ENCODE peak calls at places on chromosomes 4 and X, in eight cellular contexts. R, X, L, Q, U, S, A and P are unnamed samples.

GRCh38 chrX:43560247-43560946 is 95.7 kb upstream of the MAOA start:
- DNase-seq in A (peak), S (no peak), R (no peak), X (no peak), Q (no peak), L (no peak), U (no peak), P (no peak)

GRCh38 chr4:94546949-94547348 is 95.2 kb downstream of the PDLIM5 start:
- DNase-seq in R (no peak), Q (no peak), L (no peak), A (no peak), U (no peak), X (no peak), S (no peak), P (no peak)

GRCh38 chr4:26067035-26067434 is 153.0 kb downstream of the SMIM20 start:
- DNase-seq in Q (no peak), S (no peak), R (no peak), U (peak), L (no peak), A (peak), X (no peak), P (no peak)

GRCh38 chrX:110944793-110945466 is 149.3 kb upstream of the CHRDL1 start:
- DNase-seq in S (no peak), L (no peak), X (no peak), Q (peak), R (no peak), A (peak), U (peak), P (no peak)

GRCh38 chr4:39641451-39641850 is 2.8 kb upstream of the SMIM14 start:
- DNase-seq in X (no peak), U (peak), L (no peak), Q (no peak), A (no peak), R (no peak), S (no peak), P (no peak)

GRCh38 chr4:114782842-114783595 is 184.4 kb downstream of the UGT8 start:
- DNase-seq in U (no peak), S (no peak), R (no peak), A (no peak), L (no peak), Q (no peak), X (no peak), P (no peak)

GRCh38 chr4:89316931-89317366 is 9.3 kb upstream of the GPRIN3 start:
- DNase-seq in S (no peak), L (no peak), A (peak), Q (no peak), X (no peak), R (no peak), U (no peak), P (no peak)

GRCh38 chrX:27968891-27969290 is 12.4 kb downstream of the DCAF8L1 start:
- DNase-seq in Q (no peak), S (no peak), A (peak), X (no peak), L (no peak), U (no peak), R (no peak), P (no peak)

GRCh38 chr4:108216510-108216909 is 47.8 kb upstream of the LEF1 start:
- DNase-seq in Q (no peak), R (no peak), L (no peak), S (no peak), X (no peak), A (no peak), U (no peak), P (no peak)

DNA sequence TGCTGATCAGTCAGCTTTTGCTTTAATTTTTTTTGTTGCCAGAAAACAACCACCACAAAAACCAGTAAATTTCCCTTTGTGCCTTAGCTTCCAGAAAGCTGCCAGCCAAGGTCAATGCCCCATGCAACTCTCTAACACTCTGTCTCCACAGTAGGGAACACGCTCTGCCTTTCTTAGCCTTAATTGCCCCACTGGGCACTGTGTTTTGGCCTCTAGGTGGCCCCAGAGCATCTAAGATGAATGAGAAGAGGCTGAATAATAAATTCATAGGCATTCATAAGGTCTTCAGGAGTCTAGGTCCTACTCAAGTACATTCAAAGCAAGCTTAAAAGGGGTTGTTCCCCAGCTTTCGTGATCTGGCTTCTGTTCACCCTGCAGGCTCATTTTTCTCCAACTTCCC is 57.7 kb upstream of the PASD1 start:
- DNase-seq in R (peak), X (no peak), A (peak), U (no peak), Q (no peak), L (no peak), S (no peak), P (peak)
- TF ChIP-seq CTCF in R (peak), X (peak), A (peak), U (peak), Q (no peak), L (no peak), S (no peak), P (no peak)

GRCh38 chr4:132818091-132818490 is 331.0 kb upstream of the PCDH10 start:
- DNase-seq in A (no peak), Q (no peak), X (no peak), R (no peak), S (no peak), L (no peak), U (peak), P (no peak)
- TF ChIP-seq CTCF in A (no peak), Q (no peak), X (no peak), R (no peak), S (no peak), L (no peak), U (peak), P (no peak)

GRCh38 chr4:85318415-85318814 is 156.5 kb upstream of the ARHGAP24 start:
- DNase-seq in Q (no peak), L (no peak), U (no peak), X (no peak), S (no peak), R (no peak), A (peak), P (no peak)
- TF ChIP-seq CTCF in Q (no peak), L (no peak), U (no peak), X (peak), S (no peak), R (no peak), A (no peak), P (no peak)

GRCh38 chrX:36913551-36913950 is 94.6 kb upstream of the FAM47C start:
- DNase-seq in X (no peak), L (no peak), U (no peak), Q (no peak), S (no peak), A (no peak), R (no peak), P (no peak)

GRCh38 chrX:36909584-36909983 is 98.6 kb upstream of the FAM47C start:
- DNase-seq in A (no peak), R (no peak), U (no peak), L (no peak), S (no peak), Q (no peak), X (no peak), P (no peak)

DNA sequence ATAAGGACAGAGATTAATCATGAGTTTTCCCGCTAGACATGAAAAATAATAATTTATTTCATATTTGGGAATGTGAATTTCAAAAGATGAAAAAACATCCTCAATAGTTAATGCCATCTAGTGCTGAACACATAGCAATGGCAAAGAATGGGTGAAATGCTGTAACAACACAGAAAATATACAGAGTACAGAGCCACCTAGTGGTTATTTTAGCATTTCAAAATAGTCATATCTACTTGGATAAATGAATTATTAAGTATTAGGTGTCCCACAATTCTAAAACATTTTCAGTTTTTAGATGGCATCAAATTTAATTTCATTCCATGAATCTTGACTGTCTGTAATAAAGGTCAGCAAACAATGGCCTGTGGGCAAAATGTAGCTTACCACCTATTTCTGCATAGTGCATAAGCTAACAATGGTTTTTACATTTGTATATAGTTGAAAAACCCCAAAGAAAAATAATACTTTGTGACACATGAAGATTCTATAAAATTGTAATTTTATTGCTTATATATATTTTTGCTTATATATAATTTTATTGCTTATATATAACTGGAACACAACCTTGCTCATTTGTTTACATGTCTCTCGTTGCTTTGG is 99.3 kb upstream of the FAM47C start:
- DNase-seq in U (no peak), X (no peak), A (peak), Q (no peak), R (peak), L (no peak), S (no peak), P (no peak)
- TF ChIP-seq CTCF in U (peak), X (peak), A (peak), Q (no peak), R (peak), L (no peak), S (peak), P (peak)

DNA sequence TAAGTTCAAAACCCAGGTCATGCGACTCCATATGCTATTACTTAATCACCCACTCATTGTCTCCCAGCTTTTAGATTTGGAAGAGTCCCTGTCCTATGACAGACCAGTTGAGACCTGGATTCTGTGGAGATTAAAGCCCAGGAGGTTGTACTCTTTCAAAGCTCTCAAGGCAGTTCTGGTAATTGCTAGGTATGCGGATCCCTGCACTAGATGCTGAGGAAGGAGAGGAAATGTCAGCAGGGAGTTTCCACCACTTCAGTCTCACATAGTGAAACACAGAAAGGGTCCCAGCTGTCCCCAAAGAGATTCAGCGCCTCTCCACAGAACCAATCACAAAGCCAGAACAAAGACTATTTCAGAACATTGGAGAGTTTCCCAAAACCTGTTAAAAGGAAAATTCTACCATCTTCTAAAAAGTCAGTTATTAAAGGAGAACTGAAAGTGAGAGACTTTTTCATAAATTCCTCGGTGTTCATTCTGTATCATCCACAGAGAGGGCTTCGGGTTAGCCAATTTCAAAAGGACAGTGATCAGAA is 53.4 kb downstream of the IRF2 start:
- DNase-seq in Q (no peak), L (no peak), R (no peak), A (no peak), U (no peak), S (no peak), X (no peak), P (no peak)
- TF ChIP-seq CTCF in Q (no peak), L (no peak), R (no peak), A (no peak), U (no peak), S (no peak), X (no peak), P (no peak)

GRCh38 chrX:136336623-136337022 is 35.9 kb downstream of the ADGRG4 start:
- DNase-seq in A (no peak), S (no peak), L (no peak), X (no peak), U (no peak), R (no peak), Q (no peak), P (no peak)
- TF ChIP-seq CTCF in A (peak), S (peak), L (no peak), X (peak), U (peak), R (no peak), Q (no peak), P (peak)

GRCh38 chr4:169620846-169621228 is 459 bp downstream of the CLCN3 start:
- DNase-seq in L (no peak), R (peak), U (no peak), S (no peak), X (no peak), A (no peak), Q (no peak), P (no peak)

GRCh38 chr4:169619518-169619957 is 840 bp upstream of the CLCN3 start:
- DNase-seq in U (peak), Q (no peak), A (peak), X (no peak), R (peak), L (peak), S (no peak), P (peak)

GRCh38 chr4:169618986-169619385 is 1.4 kb upstream of the CLCN3 start:
- DNase-seq in L (no peak), S (no peak), A (no peak), U (no peak), X (no peak), Q (no peak), R (no peak), P (no peak)

GRCh38 chr4:169621754-169622481 is 1.5 kb downstream of the CLCN3 start:
- DNase-seq in S (no peak), X (no peak), A (peak), Q (no peak), R (peak), L (no peak), U (no peak), P (no peak)

GRCh38 chr4:169619958-169620845 is at the start of gene CLCN3:
- DNase-seq in L (peak), Q (peak), X (peak), R (peak), A (peak), U (peak), S (peak), P (peak)
- TF ChIP-seq CTCF in L (peak), Q (no peak), X (no peak), R (no peak), A (no peak), U (no peak), S (peak), P (no peak)